ENCODE peak calls at places on chromosomes 2 and 18, in four cellular contexts. One of them, this sample, is unnamed.

GRCh38 chr2:202237787-202238233 is 587 bp downstream of the SUMO1 start:
- DNase-seq in neuronal stem cell: peak
- DNase-seq in H1: no peak
- DNase-seq in IMR-90: peak
- DNase-seq in this sample: peak

GRCh38 chr2:144659731-144660275 is 139.9 kb upstream of the ZEB2 start:
- DNase-seq in H1: no peak
- DNase-seq in neuronal stem cell: no peak
- DNase-seq in IMR-90: peak
- DNase-seq in this sample: no peak

GRCh38 chr2:240620149-240620731 is 5.0 kb upstream of the GPR35 start:
- DNase-seq in neuronal stem cell: no peak
- DNase-seq in IMR-90: no peak
- DNase-seq in H1: no peak
- DNase-seq in this sample: no peak

GRCh38 chr2:135473567-135473966 is 57.5 kb downstream of the ZRANB3 start:
- DNase-seq in H1: no peak
- DNase-seq in neuronal stem cell: no peak
- DNase-seq in IMR-90: peak
- DNase-seq in this sample: peak

GRCh38 chr2:102078773-102079172 is 63.8 kb upstream of the IL1R1 start:
- DNase-seq in IMR-90: no peak
- DNase-seq in H1: no peak
- DNase-seq in neuronal stem cell: no peak
- DNase-seq in this sample: no peak

GRCh38 chr2:56357655-56358295 is 174.0 kb downstream of the CCDC85A start:
- DNase-seq in neuronal stem cell: no peak
- DNase-seq in H1: no peak
- DNase-seq in IMR-90: peak
- DNase-seq in this sample: no peak

GRCh38 chr2:28325173-28325566 is 67.5 kb upstream of the FOSL2 start:
- DNase-seq in H1: no peak
- DNase-seq in neuronal stem cell: no peak
- DNase-seq in IMR-90: no peak
- DNase-seq in this sample: no peak

GRCh38 chr2:97950329-97951154 is 45.2 kb downstream of the TMEM131 start:
- DNase-seq in IMR-90: peak
- DNase-seq in H1: no peak
- DNase-seq in neuronal stem cell: no peak
- DNase-seq in this sample: no peak

GRCh38 chr2:60556998-60557955 is 3.8 kb upstream of the BCL11A start:
- DNase-seq in neuronal stem cell: no peak
- DNase-seq in IMR-90: no peak
- DNase-seq in H1: no peak
- DNase-seq in this sample: peak

GRCh38 chr18:34838669-34839068 is 128.6 kb downstream of the DTNA start:
- DNase-seq in H1: no peak
- DNase-seq in neuronal stem cell: no peak
- DNase-seq in IMR-90: no peak
- DNase-seq in this sample: no peak

GRCh38 chr2:88057437-88057844 is 1.9 kb upstream of the KRCC1 start:
- DNase-seq in neuronal stem cell: no peak
- DNase-seq in H1: no peak
- DNase-seq in IMR-90: no peak
- DNase-seq in this sample: no peak

DNA sequence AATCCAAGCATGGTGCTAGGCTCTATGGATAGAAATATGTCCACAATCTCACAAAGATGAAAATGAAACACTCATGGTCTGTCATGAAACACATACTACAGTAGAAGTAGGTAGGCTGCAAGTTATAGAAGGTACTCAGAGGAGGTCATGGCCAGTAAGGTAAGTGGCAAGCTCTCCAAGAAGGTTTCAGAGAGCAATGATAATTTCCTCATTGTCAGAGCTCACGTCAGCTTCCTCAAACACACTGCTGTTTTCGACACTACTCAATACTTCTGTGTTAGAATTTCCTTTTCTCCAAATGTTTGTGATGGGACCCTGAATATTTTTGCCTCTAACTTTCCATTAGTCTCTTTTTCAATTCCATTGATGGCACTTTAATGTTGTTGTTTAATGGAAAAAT is 25.5 kb downstream of the CCDC141 start:
- DNase-seq in IMR-90: no peak
- DNase-seq in H1: no peak
- DNase-seq in neuronal stem cell: no peak
- DNase-seq in this sample: no peak
- H2BK15ac ChIP-seq in IMR-90: no peak
- H2BK15ac ChIP-seq in H1: no peak
- H2BK15ac ChIP-seq in neuronal stem cell: no peak
- H2BK15ac ChIP-seq in this sample: no peak

GRCh38 chr18:62435435-62436031 is 87.3 kb upstream of the ZCCHC2 start:
- DNase-seq in H1: no peak
- DNase-seq in IMR-90: no peak
- DNase-seq in neuronal stem cell: no peak
- DNase-seq in this sample: no peak

GRCh38 chr18:62437520-62438329 is 85.1 kb upstream of the ZCCHC2 start:
- DNase-seq in IMR-90: no peak
- DNase-seq in H1: no peak
- DNase-seq in neuronal stem cell: no peak
- DNase-seq in this sample: no peak

GRCh38 chr18:62438402-62438801 is 84.4 kb upstream of the ZCCHC2 start:
- DNase-seq in H1: no peak
- DNase-seq in IMR-90: no peak
- DNase-seq in neuronal stem cell: no peak
- DNase-seq in this sample: no peak

GRCh38 chr18:62438876-62439275 is 83.9 kb upstream of the ZCCHC2 start:
- DNase-seq in neuronal stem cell: no peak
- DNase-seq in IMR-90: no peak
- DNase-seq in H1: no peak
- DNase-seq in this sample: no peak

DNA sequence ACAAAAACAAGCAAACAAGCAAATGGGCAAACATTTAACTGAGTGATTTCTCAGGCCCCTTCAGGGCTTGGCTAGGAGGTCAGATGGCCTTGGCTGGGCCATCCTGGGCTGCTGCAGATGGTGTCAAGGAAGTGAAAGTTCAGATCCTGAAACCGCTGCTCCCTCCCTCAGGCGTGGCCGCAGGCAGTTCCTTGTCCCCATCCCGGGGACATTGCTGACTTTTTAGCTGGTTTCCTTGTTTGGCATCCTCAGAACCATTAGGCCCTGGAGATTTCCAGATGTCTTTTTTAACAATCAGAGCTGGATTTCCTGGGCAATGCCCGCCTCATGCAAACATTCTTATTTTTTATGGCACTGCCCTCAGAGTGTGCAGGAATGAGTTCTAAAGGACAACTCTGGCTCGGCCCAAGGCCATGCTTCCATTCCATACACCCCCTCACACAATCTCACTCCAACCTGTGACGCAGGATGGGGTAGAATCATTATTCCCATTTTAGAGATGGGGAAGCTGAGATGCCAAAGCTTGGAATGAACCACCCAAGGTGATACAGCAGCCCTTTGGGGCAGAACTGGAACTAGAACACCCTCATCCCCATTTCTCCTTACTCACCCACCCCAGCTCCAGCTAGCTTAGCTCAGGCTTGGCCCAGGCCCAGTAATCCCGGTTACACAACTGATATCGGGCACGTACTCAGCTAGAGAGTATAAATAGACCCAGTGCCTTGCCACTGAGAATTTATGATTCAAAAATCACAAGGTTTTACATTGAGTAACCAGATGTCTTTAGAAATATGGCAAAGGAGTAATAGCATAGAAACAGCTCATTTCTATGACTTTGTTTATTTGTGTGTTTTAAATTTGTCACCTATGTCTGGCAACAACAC is 85.9 kb upstream of the ZCCHC2 start:
- DNase-seq in neuronal stem cell: no peak
- DNase-seq in H1: no peak
- DNase-seq in IMR-90: peak
- DNase-seq in this sample: no peak
- H2BK15ac ChIP-seq in neuronal stem cell: no peak
- H2BK15ac ChIP-seq in H1: no peak
- H2BK15ac ChIP-seq in IMR-90: no peak
- H2BK15ac ChIP-seq in this sample: no peak

GRCh38 chr2:119241205-119241532 is 17.5 kb downstream of the STEAP3 start:
- DNase-seq in H1: no peak
- DNase-seq in neuronal stem cell: no peak
- DNase-seq in IMR-90: no peak
- DNase-seq in this sample: no peak

GRCh38 chr2:119245841-119246230 is 22.2 kb downstream of the STEAP3 start:
- DNase-seq in neuronal stem cell: no peak
- DNase-seq in IMR-90: no peak
- DNase-seq in H1: no peak
- DNase-seq in this sample: no peak

GRCh38 chr2:119242276-119243119 is 18.9 kb downstream of the STEAP3 start:
- DNase-seq in H1: no peak
- DNase-seq in IMR-90: no peak
- DNase-seq in neuronal stem cell: no peak
- DNase-seq in this sample: no peak

GRCh38 chr2:119245076-119245840 is 21.6 kb downstream of the STEAP3 start:
- DNase-seq in IMR-90: no peak
- DNase-seq in neuronal stem cell: no peak
- DNase-seq in H1: no peak
- DNase-seq in this sample: no peak

DNA sequence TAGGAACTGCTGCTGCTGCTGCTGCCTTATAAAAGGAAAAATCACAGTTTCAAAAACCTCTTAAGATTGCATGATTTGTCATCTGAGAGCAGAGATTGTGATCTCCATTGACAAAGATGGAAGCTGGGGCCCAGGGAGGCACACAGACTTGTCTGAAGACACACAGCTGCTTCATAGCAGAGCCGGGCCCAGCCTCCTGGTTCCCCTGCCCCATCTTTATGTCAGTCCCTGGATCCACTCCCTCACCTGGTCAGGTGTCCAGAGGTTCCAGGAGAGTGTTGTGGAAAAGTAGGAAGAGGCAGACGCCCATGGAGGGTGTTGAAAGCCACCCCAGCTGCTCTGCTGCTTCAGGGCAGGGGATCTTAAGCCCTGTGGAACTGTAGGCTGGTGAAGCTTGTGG is 20.0 kb downstream of the STEAP3 start:
- DNase-seq in neuronal stem cell: no peak
- DNase-seq in H1: no peak
- DNase-seq in IMR-90: no peak
- DNase-seq in this sample: no peak
- H2BK15ac ChIP-seq in neuronal stem cell: no peak
- H2BK15ac ChIP-seq in H1: no peak
- H2BK15ac ChIP-seq in IMR-90: peak
- H2BK15ac ChIP-seq in this sample: no peak

GRCh38 chr2:127392133-127392827 is 4.5 kb upstream of the MAP3K2 start:
- DNase-seq in neuronal stem cell: no peak
- DNase-seq in H1: no peak
- DNase-seq in IMR-90: peak
- DNase-seq in this sample: no peak

GRCh38 chr2:127398239-127398590 is 10.4 kb upstream of the MAP3K2 start:
- DNase-seq in H1: no peak
- DNase-seq in neuronal stem cell: no peak
- DNase-seq in IMR-90: peak
- DNase-seq in this sample: peak

GRCh38 chr2:127392828-127393578 is 5.2 kb upstream of the MAP3K2 start:
- DNase-seq in H1: no peak
- DNase-seq in IMR-90: no peak
- DNase-seq in neuronal stem cell: no peak
- DNase-seq in this sample: no peak

GRCh38 chr2:127397568-127398238 is 9.9 kb upstream of the MAP3K2 start:
- DNase-seq in IMR-90: no peak
- DNase-seq in neuronal stem cell: no peak
- DNase-seq in H1: no peak
- DNase-seq in this sample: no peak

GRCh38 chr2:127394464-127394863 is 6.7 kb upstream of the MAP3K2 start:
- DNase-seq in H1: no peak
- DNase-seq in neuronal stem cell: no peak
- DNase-seq in IMR-90: no peak
- DNase-seq in this sample: no peak
- H2BK15ac ChIP-seq in H1: no peak
- H2BK15ac ChIP-seq in neuronal stem cell: no peak
- H2BK15ac ChIP-seq in IMR-90: no peak
- H2BK15ac ChIP-seq in this sample: no peak

DNA sequence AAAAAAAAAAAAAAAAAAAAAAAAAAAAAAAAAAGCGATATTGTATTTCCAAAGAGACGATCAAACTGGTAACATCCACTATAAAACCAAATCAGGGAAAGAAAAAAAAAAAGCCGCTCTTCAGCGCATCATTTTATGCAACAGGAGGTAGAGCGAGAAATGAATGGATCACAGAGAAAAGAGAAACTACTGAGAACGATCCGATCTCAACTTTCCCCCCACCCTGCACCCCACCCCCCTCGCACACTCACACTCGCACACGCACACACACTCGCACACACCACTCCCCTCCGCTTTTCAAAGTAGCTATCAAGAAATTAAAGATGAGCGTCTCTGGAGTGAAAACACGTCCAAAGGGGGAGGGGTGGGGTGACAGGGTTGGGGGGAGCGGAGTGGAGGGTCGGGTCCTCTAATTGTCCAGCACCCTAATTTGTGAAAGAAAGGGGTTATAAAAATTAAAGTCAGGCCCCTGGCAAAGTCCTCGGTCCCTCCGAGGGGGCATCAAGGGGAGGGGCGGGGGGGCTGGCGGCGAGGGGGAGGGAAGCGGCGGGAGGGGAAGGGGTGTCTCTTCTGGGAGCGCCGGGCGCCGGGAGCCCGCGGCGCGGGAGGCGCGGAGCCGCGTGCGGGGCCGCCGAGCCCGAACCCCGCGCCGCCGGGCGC is 521 bp downstream of the TCF4 start:
- DNase-seq in H1: no peak
- DNase-seq in IMR-90: peak
- DNase-seq in neuronal stem cell: no peak
- DNase-seq in this sample: peak
- H2BK15ac ChIP-seq in H1: no peak
- H2BK15ac ChIP-seq in IMR-90: peak
- H2BK15ac ChIP-seq in neuronal stem cell: no peak
- H2BK15ac ChIP-seq in this sample: peak

GRCh38 chr18:49699303-49699702 is 114.0 kb downstream of the ACAA2 start:
- DNase-seq in neuronal stem cell: no peak
- DNase-seq in H1: no peak
- DNase-seq in IMR-90: no peak
- DNase-seq in this sample: no peak

GRCh38 chr18:49697757-49698595 is 115.4 kb downstream of the ACAA2 start:
- DNase-seq in IMR-90: peak
- DNase-seq in neuronal stem cell: peak
- DNase-seq in H1: no peak
- DNase-seq in this sample: peak

GRCh38 chr18:49694402-49694801 is 118.9 kb downstream of the ACAA2 start:
- DNase-seq in IMR-90: no peak
- DNase-seq in neuronal stem cell: no peak
- DNase-seq in H1: no peak
- DNase-seq in this sample: peak

GRCh38 chr18:49697049-49697448 is 116.3 kb downstream of the ACAA2 start:
- DNase-seq in IMR-90: no peak
- DNase-seq in neuronal stem cell: no peak
- DNase-seq in H1: no peak
- DNase-seq in this sample: no peak

GRCh38 chr18:49698596-49699025 is 114.7 kb downstream of the ACAA2 start:
- DNase-seq in H1: no peak
- DNase-seq in neuronal stem cell: no peak
- DNase-seq in IMR-90: no peak
- DNase-seq in this sample: no peak
- H2BK15ac ChIP-seq in H1: peak
- H2BK15ac ChIP-seq in neuronal stem cell: no peak
- H2BK15ac ChIP-seq in IMR-90: no peak
- H2BK15ac ChIP-seq in this sample: no peak